ENCODE peak calls at places on chromosome 11, in five cellular contexts. One of them, this sample, is unnamed.

GRCh38 chr11:121571466-121571865 is 118.7 kb upstream of the SORL1-AS1 start:
- DNase-seq in mammary epithelial cell: no peak
- DNase-seq in effector memory CD8-positive, alpha-beta T cell: no peak
- DNase-seq in EH: no peak
- DNase-seq in SW 1271: no peak
- DNase-seq in this sample: no peak

GRCh38 chr11:46475926-46476545 is 84.5 kb upstream of the CHRM4 start:
- DNase-seq in SW 1271: no peak
- DNase-seq in EH: no peak
- DNase-seq in effector memory CD8-positive, alpha-beta T cell: no peak
- DNase-seq in mammary epithelial cell: no peak
- DNase-seq in this sample: no peak

GRCh38 chr11:126764221-126764620 is 236.3 kb downstream of the KIRREL3 start:
- DNase-seq in EH: peak
- DNase-seq in effector memory CD8-positive, alpha-beta T cell: no peak
- DNase-seq in mammary epithelial cell: no peak
- DNase-seq in SW 1271: no peak
- DNase-seq in this sample: no peak

GRCh38 chr11:76791861-76792260 is 8.7 kb downstream of the TSKU start:
- DNase-seq in effector memory CD8-positive, alpha-beta T cell: no peak
- DNase-seq in SW 1271: no peak
- DNase-seq in mammary epithelial cell: peak
- DNase-seq in EH: peak
- DNase-seq in this sample: no peak

GRCh38 chr11:4697583-4697982 is at the start of gene OR51E2:
- DNase-seq in EH: peak
- DNase-seq in SW 1271: no peak
- DNase-seq in effector memory CD8-positive, alpha-beta T cell: no peak
- DNase-seq in mammary epithelial cell: peak
- DNase-seq in this sample: no peak

GRCh38 chr11:129996113-129996870 is 6.3 kb downstream of the PRDM10 start:
- DNase-seq in effector memory CD8-positive, alpha-beta T cell: no peak
- DNase-seq in mammary epithelial cell: no peak
- DNase-seq in EH: no peak
- DNase-seq in SW 1271: no peak
- DNase-seq in this sample: no peak

GRCh38 chr11:46039990-46040389 is 81.3 kb downstream of the PHF21A start:
- DNase-seq in EH: peak
- DNase-seq in SW 1271: no peak
- DNase-seq in mammary epithelial cell: no peak
- DNase-seq in effector memory CD8-positive, alpha-beta T cell: no peak
- DNase-seq in this sample: no peak

GRCh38 chr11:82976786-82977185 is 75.2 kb downstream of the DDIAS start:
- DNase-seq in EH: no peak
- DNase-seq in mammary epithelial cell: no peak
- DNase-seq in effector memory CD8-positive, alpha-beta T cell: no peak
- DNase-seq in SW 1271: no peak
- DNase-seq in this sample: no peak

GRCh38 chr11:86919557-86920210 is 35.5 kb downstream of the FZD4 start:
- DNase-seq in SW 1271: peak
- DNase-seq in mammary epithelial cell: peak
- DNase-seq in effector memory CD8-positive, alpha-beta T cell: no peak
- DNase-seq in EH: peak
- DNase-seq in this sample: no peak

GRCh38 chr11:116707250-116707649 is 65.5 kb downstream of the BUD13 start:
- DNase-seq in effector memory CD8-positive, alpha-beta T cell: no peak
- DNase-seq in mammary epithelial cell: no peak
- DNase-seq in EH: no peak
- DNase-seq in SW 1271: no peak
- DNase-seq in this sample: no peak

This sample was measured in keratinocyte.